ENCODE peak calls at places on chromosome 11, in six cellular contexts. One of them, this sample, is unnamed.

GRCh38 chr11:64850979-64851567 is 6.6 kb upstream of the CDC42BPG start:
- DNase-seq in hepatocyte: no peak
- DNase-seq in endothelial cell of umbilical vein: no peak
- DNase-seq in IMR-90: no peak
- DNase-seq in GM23338: peak
- DNase-seq in CD8-positive, alpha-beta T cell: peak
- DNase-seq in this sample: no peak

GRCh38 chr11:67289651-67290479 is 762 bp downstream of the ANKRD13D start:
- DNase-seq in CD8-positive, alpha-beta T cell: no peak
- DNase-seq in endothelial cell of umbilical vein: peak
- DNase-seq in hepatocyte: no peak
- DNase-seq in IMR-90: no peak
- DNase-seq in GM23338: peak
- DNase-seq in this sample: no peak

GRCh38 chr11:85826096-85826855 is 15.3 kb upstream of the SYTL2 start:
- DNase-seq in CD8-positive, alpha-beta T cell: no peak
- DNase-seq in hepatocyte: peak
- DNase-seq in GM23338: peak
- DNase-seq in IMR-90: peak
- DNase-seq in endothelial cell of umbilical vein: peak
- DNase-seq in this sample: peak

GRCh38 chr11:57214494-57214893 is 22.6 kb downstream of the APLNR start:
- DNase-seq in endothelial cell of umbilical vein: no peak
- DNase-seq in IMR-90: peak
- DNase-seq in hepatocyte: peak
- DNase-seq in CD8-positive, alpha-beta T cell: no peak
- DNase-seq in GM23338: no peak
- DNase-seq in this sample: peak

GRCh38 chr11:76901144-76901543 is 40.4 kb downstream of the ACER3 start:
- DNase-seq in GM23338: no peak
- DNase-seq in IMR-90: no peak
- DNase-seq in endothelial cell of umbilical vein: no peak
- DNase-seq in CD8-positive, alpha-beta T cell: no peak
- DNase-seq in hepatocyte: no peak
- DNase-seq in this sample: no peak

GRCh38 chr11:71385091-71385490 is 63.1 kb downstream of the DHCR7 start:
- DNase-seq in GM23338: no peak
- DNase-seq in endothelial cell of umbilical vein: no peak
- DNase-seq in IMR-90: no peak
- DNase-seq in CD8-positive, alpha-beta T cell: no peak
- DNase-seq in hepatocyte: no peak
- DNase-seq in this sample: no peak

GRCh38 chr11:68297812-68298658 is 14.4 kb upstream of the LRP5 start:
- DNase-seq in CD8-positive, alpha-beta T cell: peak
- DNase-seq in endothelial cell of umbilical vein: peak
- DNase-seq in IMR-90: peak
- DNase-seq in GM23338: peak
- DNase-seq in hepatocyte: peak
- DNase-seq in this sample: peak

GRCh38 chr11:65851811-65852507 is 6.0 kb downstream of the CFL1 start:
- DNase-seq in hepatocyte: no peak
- DNase-seq in IMR-90: no peak
- DNase-seq in CD8-positive, alpha-beta T cell: no peak
- DNase-seq in GM23338: no peak
- DNase-seq in endothelial cell of umbilical vein: no peak
- DNase-seq in this sample: no peak

GRCh38 chr11:5536482-5536881 is 11.9 kb downstream of the OR52H1 start:
- DNase-seq in IMR-90: no peak
- DNase-seq in CD8-positive, alpha-beta T cell: no peak
- DNase-seq in hepatocyte: no peak
- DNase-seq in GM23338: no peak
- DNase-seq in endothelial cell of umbilical vein: no peak
- DNase-seq in this sample: no peak

GRCh38 chr11:69906453-69906907 is 87.3 kb upstream of the FGF3 start:
- DNase-seq in GM23338: no peak
- DNase-seq in endothelial cell of umbilical vein: no peak
- DNase-seq in IMR-90: peak
- DNase-seq in CD8-positive, alpha-beta T cell: no peak
- DNase-seq in hepatocyte: no peak
- DNase-seq in this sample: no peak

GRCh38 chr11:2787816-2788750 is 88.3 kb upstream of the KCNQ1OT1 start:
- DNase-seq in hepatocyte: peak
- DNase-seq in IMR-90: no peak
- DNase-seq in endothelial cell of umbilical vein: no peak
- DNase-seq in CD8-positive, alpha-beta T cell: no peak
- DNase-seq in GM23338: peak
- DNase-seq in this sample: no peak

GRCh38 chr11:68146010-68146540 is 24.9 kb upstream of the CHKA start:
- DNase-seq in hepatocyte: peak
- DNase-seq in IMR-90: no peak
- DNase-seq in GM23338: no peak
- DNase-seq in endothelial cell of umbilical vein: peak
- DNase-seq in CD8-positive, alpha-beta T cell: no peak
- DNase-seq in this sample: no peak

GRCh38 chr11:1382429-1382828 is 7.3 kb upstream of the BRSK2 start:
- DNase-seq in GM23338: peak
- DNase-seq in hepatocyte: no peak
- DNase-seq in endothelial cell of umbilical vein: no peak
- DNase-seq in IMR-90: no peak
- DNase-seq in CD8-positive, alpha-beta T cell: no peak
- DNase-seq in this sample: no peak
- H3K4me3 ChIP-seq in GM23338: peak
- H3K4me3 ChIP-seq in hepatocyte: no peak
- H3K4me3 ChIP-seq in endothelial cell of umbilical vein: no peak
- H3K4me3 ChIP-seq in IMR-90: no peak
- H3K4me3 ChIP-seq in CD8-positive, alpha-beta T cell: peak
- H3K4me3 ChIP-seq in this sample: no peak

DNA sequence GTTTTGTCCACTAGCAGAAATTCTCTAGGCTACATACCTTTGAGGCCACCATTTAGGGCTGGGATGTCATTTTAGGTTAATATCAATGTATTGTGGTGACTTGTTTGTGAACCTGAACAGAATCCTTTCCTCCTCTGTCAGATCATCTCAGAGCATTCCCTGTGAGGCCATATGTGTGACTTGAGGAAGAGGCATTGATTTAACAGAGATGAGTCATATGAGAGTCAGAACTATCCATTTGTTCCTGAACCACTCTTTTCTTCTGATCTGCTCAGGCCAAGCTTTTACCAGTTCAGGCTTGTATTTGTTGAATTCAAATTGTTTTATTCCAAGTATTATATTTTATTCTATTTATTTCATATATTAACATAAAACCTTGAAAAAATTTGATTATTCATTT is 6.9 kb upstream of the OR4C6 start:
- DNase-seq in hepatocyte: no peak
- DNase-seq in CD8-positive, alpha-beta T cell: no peak
- DNase-seq in endothelial cell of umbilical vein: no peak
- DNase-seq in IMR-90: no peak
- DNase-seq in GM23338: no peak
- DNase-seq in this sample: no peak
- TF ChIP-seq CTCF in hepatocyte: no peak
- TF ChIP-seq CTCF in CD8-positive, alpha-beta T cell: no peak
- TF ChIP-seq CTCF in endothelial cell of umbilical vein: no peak
- TF ChIP-seq CTCF in IMR-90: no peak
- TF ChIP-seq CTCF in GM23338: no peak
- TF ChIP-seq CTCF in this sample: no peak

GRCh38 chr11:86941077-86941870 is 13.9 kb downstream of the FZD4 start:
- DNase-seq in IMR-90: peak
- DNase-seq in CD8-positive, alpha-beta T cell: no peak
- DNase-seq in GM23338: no peak
- DNase-seq in hepatocyte: no peak
- DNase-seq in endothelial cell of umbilical vein: peak
- DNase-seq in this sample: no peak

GRCh38 chr11:86938900-86939880 is 16.0 kb downstream of the FZD4 start:
- DNase-seq in IMR-90: peak
- DNase-seq in hepatocyte: peak
- DNase-seq in GM23338: peak
- DNase-seq in CD8-positive, alpha-beta T cell: no peak
- DNase-seq in endothelial cell of umbilical vein: peak
- DNase-seq in this sample: peak

GRCh38 chr11:86941871-86942208 is 13.4 kb downstream of the FZD4 start:
- DNase-seq in endothelial cell of umbilical vein: peak
- DNase-seq in GM23338: no peak
- DNase-seq in CD8-positive, alpha-beta T cell: no peak
- DNase-seq in IMR-90: no peak
- DNase-seq in hepatocyte: no peak
- DNase-seq in this sample: no peak

GRCh38 chr11:86938203-86938899 is 16.8 kb downstream of the FZD4 start:
- DNase-seq in hepatocyte: no peak
- DNase-seq in GM23338: no peak
- DNase-seq in CD8-positive, alpha-beta T cell: no peak
- DNase-seq in IMR-90: no peak
- DNase-seq in endothelial cell of umbilical vein: peak
- DNase-seq in this sample: no peak

GRCh38 chr11:86940122-86940777 is 14.9 kb downstream of the FZD4 start:
- DNase-seq in endothelial cell of umbilical vein: peak
- DNase-seq in GM23338: peak
- DNase-seq in IMR-90: peak
- DNase-seq in CD8-positive, alpha-beta T cell: no peak
- DNase-seq in hepatocyte: peak
- DNase-seq in this sample: peak
- H3K4me3 ChIP-seq in endothelial cell of umbilical vein: peak
- H3K4me3 ChIP-seq in GM23338: no peak
- H3K4me3 ChIP-seq in IMR-90: no peak
- H3K4me3 ChIP-seq in CD8-positive, alpha-beta T cell: no peak
- H3K4me3 ChIP-seq in hepatocyte: no peak
- H3K4me3 ChIP-seq in this sample: peak

DNA sequence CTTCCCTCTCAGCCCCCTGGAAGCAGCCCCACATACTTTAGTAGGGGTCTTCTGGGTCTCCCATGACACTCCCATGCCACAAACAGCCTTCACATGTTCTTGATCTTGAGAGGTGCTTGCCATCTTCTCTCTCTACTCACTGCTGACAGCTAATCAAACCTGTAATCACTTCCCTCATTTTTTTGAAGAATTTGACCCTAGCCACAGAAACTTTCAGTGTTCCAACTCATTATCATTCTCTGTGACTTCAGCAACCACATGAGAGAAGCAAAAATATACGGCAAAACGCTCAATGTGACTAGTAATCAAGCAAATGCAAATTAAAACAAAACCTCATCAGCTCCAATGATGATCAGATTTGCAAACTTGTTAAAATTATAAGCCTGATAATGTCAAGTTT is 38.3 kb upstream of the POU2AF2 start:
- DNase-seq in hepatocyte: no peak
- DNase-seq in endothelial cell of umbilical vein: no peak
- DNase-seq in IMR-90: no peak
- DNase-seq in GM23338: no peak
- DNase-seq in CD8-positive, alpha-beta T cell: no peak
- DNase-seq in this sample: no peak
- TF ChIP-seq CTCF in hepatocyte: no peak
- TF ChIP-seq CTCF in endothelial cell of umbilical vein: no peak
- TF ChIP-seq CTCF in IMR-90: no peak
- TF ChIP-seq CTCF in GM23338: no peak
- TF ChIP-seq CTCF in CD8-positive, alpha-beta T cell: no peak
- TF ChIP-seq CTCF in this sample: no peak

GRCh38 chr11:62707277-62707771 is at the start of the genes BSCL2 and GNG3:
- DNase-seq in CD8-positive, alpha-beta T cell: no peak
- DNase-seq in hepatocyte: peak
- DNase-seq in GM23338: peak
- DNase-seq in endothelial cell of umbilical vein: no peak
- DNase-seq in IMR-90: no peak
- DNase-seq in this sample: no peak
- H3K4me3 ChIP-seq in CD8-positive, alpha-beta T cell: peak
- H3K4me3 ChIP-seq in hepatocyte: peak
- H3K4me3 ChIP-seq in GM23338: peak
- H3K4me3 ChIP-seq in endothelial cell of umbilical vein: peak
- H3K4me3 ChIP-seq in IMR-90: peak
- H3K4me3 ChIP-seq in this sample: peak